ENCODE peak calls at places on chromosomes 13 and 19, in eight cellular contexts. G is lung, A is GM23248, O is SK-N-SH, U is breast epithelium, B is heart right ventricle, F is pancreas, I is psoas muscle. Y is an unnamed sample.

GRCh38 chr13:51663980-51664957 is 80.0 kb downstream of the WDFY2 start:
- DNase-seq in G (no peak), A (no peak), O (no peak), U (no peak), B (peak; percentile 23), F (no peak), I (no peak), Y (no peak)

GRCh38 chr13:67726979-67727378 is 496.8 kb upstream of the PCDH9 start:
- DNase-seq in G (no peak), A (no peak), O (no peak), U (no peak), B (no peak), F (peak; percentile 9), I (no peak), Y (no peak)

GRCh38 chr13:81872581-81872980 is 1531.7 kb upstream of the SPRY2 start:
- DNase-seq in G (no peak), A (no peak), O (peak; percentile 8), U (no peak), B (no peak), F (peak; percentile 18), I (no peak), Y (no peak)

GRCh38 chr13:78881746-78882145 is 222.8 kb upstream of the OBI1 start:
- DNase-seq in G (no peak), A (no peak), O (peak; percentile 39), U (no peak), B (no peak), F (no peak), I (no peak), Y (no peak)

GRCh38 chr19:55461974-55462628 is 659 bp upstream of the ISOC2 start:
- DNase-seq in G (no peak), A (peak; percentile 69), O (peak; percentile 73), U (no peak), B (no peak), F (peak; percentile 45), I (no peak), Y (no peak)

GRCh38 chr19:48772503-48772953 is 17.2 kb downstream of the FGF21 start:
- DNase-seq in G (peak; percentile 65), A (peak; percentile 29), O (no peak), U (peak; percentile 64), B (peak; percentile 55), F (peak; percentile 88), I (peak; percentile 87), Y (no peak)

GRCh38 chr13:107211073-107211472 is 643.1 kb upstream of the ARGLU1 start:
- DNase-seq in G (peak; percentile 76), A (peak; percentile 96), O (peak; percentile 70), U (no peak), B (peak; percentile 65), F (peak; percentile 76), I (peak; percentile 65), Y (peak; percentile 42)

GRCh38 chr19:55621673-55622231 is 2.6 kb downstream of the ZNF784 start:
- DNase-seq in G (no peak), A (no peak), O (no peak), U (no peak), B (no peak), F (no peak), I (peak; percentile 64), Y (no peak)

GRCh38 chr13:59425211-59425721 is 738.5 kb downstream of the DIAPH3 start:
- DNase-seq in G (no peak), A (peak; percentile 43), O (no peak), U (no peak), B (no peak), F (no peak), I (no peak), Y (no peak)

GRCh38 chr13:91329736-91330135 is 17.8 kb upstream of the MIR17HG start:
- DNase-seq in G (no peak), A (no peak), O (no peak), U (no peak), B (no peak), F (no peak), I (no peak), Y (no peak)

GRCh38 chr13:41007359-41008118 is 11.6 kb downstream of the ELF1 start:
- DNase-seq in G (no peak), A (peak; percentile 76), O (no peak), U (no peak), B (no peak), F (no peak), I (no peak), Y (no peak)

GRCh38 chr19:49786432-49786831 is 19.6 kb downstream of the AP2A1 start:
- DNase-seq in G (no peak), A (peak; percentile 90), O (no peak), U (no peak), B (no peak), F (no peak), I (no peak), Y (no peak)

GRCh38 chr13:73481877-73482445 is 423.2 kb downstream of the KLF5 start:
- DNase-seq in G (no peak), A (no peak), O (no peak), U (no peak), B (no peak), F (no peak), I (peak; percentile 56), Y (no peak)

DNA sequence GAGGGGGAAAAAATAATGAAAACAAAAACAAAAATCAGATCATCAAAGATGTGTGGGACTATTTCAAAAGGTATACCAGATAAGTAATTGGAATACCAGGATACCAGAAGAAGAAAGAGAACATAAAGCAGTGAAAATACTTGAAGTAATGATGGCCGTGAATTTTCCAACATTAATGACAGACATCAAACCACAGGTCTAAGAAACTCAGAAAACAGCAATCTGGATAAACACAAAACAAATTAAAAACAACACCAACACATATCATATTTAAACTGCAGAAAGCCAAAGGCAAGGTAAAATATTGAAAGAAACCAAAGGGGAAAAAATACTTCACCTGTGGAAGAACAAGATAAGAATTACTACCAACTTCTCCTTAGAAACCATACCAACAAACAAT is 24.2 kb upstream of the UFM1 start:
- DNase-seq in G (no peak), A (no peak), O (no peak), U (no peak), B (no peak), F (no peak), I (no peak), Y (no peak)
- H3K4me1 ChIP-seq in G (no peaks in the 10 kb centered on the region), A (no peaks in the 10 kb centered on the region), O (no peaks in the 10 kb centered on the region), U (no peaks in the 10 kb centered on the region), B (no peaks in the 10 kb centered on the region), F (no peaks in the 10 kb centered on the region), I (no peaks in the 10 kb centered on the region), Y (no peaks in the 10 kb centered on the region)

GRCh38 chr19:658059-658839 is 4.8 kb downstream of the RNF126 start:
- DNase-seq in G (no peak), A (peak; percentile 52), O (no peak), U (no peak), B (no peak), F (no peak), I (no peak), Y (no peak)

GRCh38 chr19:653425-653824 is 9.6 kb downstream of the RNF126 start:
- DNase-seq in G (no peak), A (no peak), O (no peak), U (no peak), B (no peak), F (no peak), I (no peak), Y (no peak)

GRCh38 chr19:656751-657559 is 6.1 kb downstream of the RNF126 start:
- DNase-seq in G (no peak), A (no peak), O (no peak), U (no peak), B (no peak), F (no peak), I (no peak), Y (no peak)

GRCh38 chr19:657611-658010 is 5.4 kb downstream of the RNF126 start:
- DNase-seq in G (no peak), A (no peak), O (no peak), U (no peak), B (no peak), F (no peak), I (no peak), Y (no peak)

DNA sequence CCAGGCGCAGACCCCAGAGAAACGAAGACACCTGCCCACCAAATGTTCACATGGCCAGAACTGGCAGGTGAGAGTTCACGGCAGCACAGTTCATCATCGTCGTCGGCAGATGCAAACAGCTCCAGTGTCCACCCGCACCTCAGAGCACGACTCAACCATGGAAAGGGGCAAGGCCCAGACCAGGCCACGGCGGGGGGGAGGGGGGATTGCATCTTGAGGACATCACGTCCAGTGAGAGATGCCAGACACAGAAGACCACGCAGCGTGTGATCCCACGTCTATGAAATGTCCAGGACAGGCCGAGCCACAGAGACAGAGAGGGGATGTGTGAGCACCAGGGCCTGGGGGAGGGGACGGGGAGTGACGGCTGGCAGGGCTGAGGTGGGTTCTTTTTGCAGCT is 7.3 kb downstream of the RNF126 start:
- DNase-seq in G (no peak), A (no peak), O (no peak), U (no peak), B (no peak), F (no peak), I (no peak), Y (no peak)
- H3K4me1 ChIP-seq in G (no peaks in the 10 kb centered on the region), A (peaks cover 19% of the 10 kb centered on the region), O (peaks cover 10% of the 10 kb centered on the region), U (peaks cover 15% of the 10 kb centered on the region), B (peaks cover 42% of the 10 kb centered on the region), F (peaks cover 11% of the 10 kb centered on the region), I (peaks cover 38% of the 10 kb centered on the region), Y (no peaks in the 10 kb centered on the region)

DNA sequence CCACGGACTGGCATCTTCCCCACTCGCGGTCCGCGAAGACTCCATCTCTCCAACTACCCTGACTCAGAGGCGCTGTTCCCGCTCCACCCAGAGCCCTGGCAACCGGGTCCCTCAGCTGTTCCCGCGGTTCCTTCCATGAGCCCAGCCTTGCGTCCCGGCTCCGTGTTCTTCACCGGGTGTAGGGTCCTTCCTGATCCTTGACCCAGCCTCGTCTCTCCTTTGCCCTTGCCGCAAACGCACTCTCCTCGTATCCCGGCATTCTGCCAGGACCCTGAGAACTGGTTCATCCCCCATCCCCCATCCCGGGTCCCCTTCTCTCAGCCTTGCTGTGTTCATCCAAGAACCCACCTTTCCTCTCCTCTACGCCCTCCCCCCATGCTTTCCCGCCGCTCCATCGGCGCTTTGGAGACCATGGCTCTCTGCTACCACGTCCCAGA is 705 bp downstream of the ICAM5 start:
- DNase-seq in G (no peak), A (peak; percentile 73), O (no peak), U (no peak), B (no peak), F (no peak), I (no peak), Y (no peak)
- H3K4me1 ChIP-seq in G (no peaks in the 10 kb centered on the region), A (no peaks in the 10 kb centered on the region), O (peaks cover 39% of the 10 kb centered on the region), U (peaks cover 26% of the 10 kb centered on the region), B (peaks cover 80% of the 10 kb centered on the region), F (peaks cover 26% of the 10 kb centered on the region), I (peaks cover 43% of the 10 kb centered on the region), Y (peaks cover 14% of the 10 kb centered on the region)

GRCh38 chr19:1401889-1402217 is 511 bp upstream of the GAMT start:
- DNase-seq in G (no peak), A (no peak), O (no peak), U (no peak), B (no peak), F (no peak), I (no peak), Y (no peak)
- H3K4me1 ChIP-seq in G (no peaks in the 10 kb centered on the region), A (peaks cover 3% of the 10 kb centered on the region), O (peaks cover 9% of the 10 kb centered on the region), U (peaks cover 13% of the 10 kb centered on the region), B (peaks cover 23% of the 10 kb centered on the region), F (peaks cover 7% of the 10 kb centered on the region), I (peaks cover 12% of the 10 kb centered on the region), Y (peaks cover 12% of the 10 kb centered on the region)